ENCODE peak calls at places on chromosome 18, in nine cellular contexts. M, D, R, V, H, E, U, S and C are unnamed samples.

GRCh38 chr18:42471886-42472285 is 516.9 kb downstream of the PIK3C3 start:
- DNase-seq in V (no peak), R (no peak), U (no peak), M (no peak), E (no peak), H (no peak), S (no peak), D (no peak), C (no peak)

GRCh38 chr18:1304392-1304992 is 399.8 kb downstream of the ADCYAP1 start:
- DNase-seq in D (no peak), H (no peak), M (no peak), R (no peak), U (no peak), V (no peak), E (no peak), S (no peak), C (no peak)

GRCh38 chr18:77057043-77057442 is 75.5 kb downstream of the MBP start:
- DNase-seq in V (no peak), M (peak; percentile 77), E (no peak), D (no peak), S (no peak), U (no peak), R (no peak), H (no peak), C (no peak)

GRCh38 chr18:15198116-15198389 is 450.1 kb downstream of the ANKRD30B start:
- DNase-seq in V (no peak), D (no peak), U (no peak), H (no peak), S (no peak), R (no peak), E (no peak), M (no peak), C (peak; percentile 10)

GRCh38 chr18:66079401-66079800 is 328.6 kb downstream of the CDH7 start:
- DNase-seq in H (no peak), R (no peak), U (no peak), M (no peak), S (no peak), D (no peak), V (no peak), E (no peak), C (no peak)

GRCh38 chr18:64799378-64799777 is 650.5 kb upstream of the LINC00305 start:
- DNase-seq in V (no peak), R (no peak), M (no peak), H (no peak), S (no peak), D (no peak), E (no peak), U (no peak), C (no peak)

GRCh38 chr18:22623513-22623912 is 205.8 kb upstream of the CTAGE1 start:
- DNase-seq in S (no peak), U (no peak), D (no peak), H (no peak), R (no peak), M (no peak), V (no peak), E (no peak), C (no peak)

GRCh38 chr18:34709104-34709503 is 994 bp upstream of the DTNA start:
- DNase-seq in H (no peak), S (peak; percentile 65), M (no peak), E (no peak), V (no peak), R (no peak), U (no peak), D (peak; percentile 29), C (no peak)

GRCh38 chr18:33833847-33834246 is 255.8 kb downstream of the ASXL3 start:
- DNase-seq in H (no peak), R (no peak), U (no peak), V (no peak), M (no peak), D (no peak), E (no peak), S (no peak), C (no peak)

GRCh38 chr18:21997207-21998143 is 171.9 kb upstream of the GATA6 start:
- DNase-seq in M (no peak), E (no peak), S (peak; percentile 38), V (peak; percentile 31), U (peak; percentile 48), D (peak; percentile 21), R (no peak), H (no peak), C (no peak)

GRCh38 chr18:52950153-52950552 is 610.2 kb downstream of the DCC start:
- DNase-seq in R (no peak), H (no peak), D (no peak), U (no peak), E (no peak), S (no peak), M (no peak), V (no peak), C (no peak)

GRCh38 chr18:54762386-54762785 is 65.9 kb upstream of the RAB27B start:
- DNase-seq in H (no peak), U (no peak), M (no peak), R (no peak), V (no peak), S (no peak), D (no peak), E (no peak), C (no peak)

GRCh38 chr18:12770469-12771219 is 67.8 kb downstream of the PSMG2 start:
- DNase-seq in U (no peak), E (no peak), S (no peak), M (no peak), V (no peak), R (no peak), D (no peak), H (no peak), C (no peak)

GRCh38 chr18:61368001-61368400 is 34.8 kb downstream of the CDH20 start:
- DNase-seq in E (no peak), R (no peak), M (no peak), U (no peak), H (no peak), S (no peak), D (no peak), V (no peak), C (no peak)

GRCh38 chr18:34901299-34901698 is 139.9 kb upstream of the MAPRE2 start:
- DNase-seq in R (no peak), M (no peak), H (no peak), U (no peak), D (no peak), E (no peak), S (no peak), V (no peak), C (no peak)

GRCh38 chr18:24627644-24628315 is 167.3 kb downstream of the HRH4 start:
- DNase-seq in E (no peak), D (no peak), R (no peak), M (no peak), V (no peak), H (no peak), S (no peak), U (no peak), C (no peak)

GRCh38 chr18:34025172-34025801 is 199.4 kb downstream of the NOL4 start:
- DNase-seq in H (no peak), S (no peak), E (no peak), D (no peak), R (no peak), U (no peak), V (no peak), M (no peak), C (no peak)

GRCh38 chr18:72091369-72091768 is 452.8 kb downstream of the CBLN2 start:
- DNase-seq in R (no peak), S (no peak), V (no peak), H (no peak), D (no peak), M (no peak), E (no peak), U (no peak), C (no peak)

DNA sequence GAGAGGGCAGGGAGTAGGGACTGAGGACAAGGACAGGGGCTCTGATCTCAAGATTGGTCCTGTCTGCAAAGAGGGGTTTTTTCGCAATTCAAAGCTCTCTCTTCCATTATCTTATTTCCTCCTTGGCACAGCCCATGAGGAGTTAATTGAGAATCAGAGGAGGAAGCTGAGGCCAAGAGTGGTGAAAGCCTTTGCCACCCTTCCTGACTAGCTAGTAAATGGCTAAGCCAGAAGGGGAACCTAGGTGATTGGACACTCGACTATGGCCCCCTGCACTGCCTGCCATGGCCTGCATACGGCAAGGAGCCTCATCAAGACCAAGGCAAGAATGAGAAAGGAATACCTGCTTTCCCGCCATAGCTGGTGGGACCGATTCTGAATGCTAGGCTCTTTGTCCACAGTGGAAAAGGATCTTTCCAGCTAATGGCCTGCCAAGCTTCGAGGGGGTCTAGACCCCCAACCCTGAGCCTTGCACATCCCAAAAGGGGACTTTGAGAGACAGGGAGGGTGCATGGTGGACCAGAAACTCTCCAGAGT is 237.9 kb downstream of the HAUS1 start:
- DNase-seq in E (no peak), H (no peak), R (no peak), U (no peak), D (no peak), S (no peak), M (no peak), V (no peak), C (no peak)
- H3K4me1 ChIP-seq in E (no peaks in the 10 kb centered on the region), H (peaks cover 8% of the 10 kb centered on the region), R (peaks cover 4% of the 10 kb centered on the region), U (no peaks in the 10 kb centered on the region), D (no peaks in the 10 kb centered on the region), S (no peaks in the 10 kb centered on the region), M (peaks cover 14% of the 10 kb centered on the region), V (no peaks in the 10 kb centered on the region), C (no peaks in the 10 kb centered on the region)

GRCh38 chr18:3869848-3870247 is 419.9 kb downstream of the TGIF1 start:
- DNase-seq in U (peak; percentile 40), V (no peak), E (no peak), M (no peak), H (no peak), R (no peak), S (no peak), D (peak; percentile 22), C (no peak)
- TF ChIP-seq CTCF in U (peak; percentile 51), V (peak; percentile 65), E (peak; percentile 39), M (no peak), H (no peak), R (no peak), S (no peak), D (peak; percentile 23), C (peak; percentile 73)

DNA sequence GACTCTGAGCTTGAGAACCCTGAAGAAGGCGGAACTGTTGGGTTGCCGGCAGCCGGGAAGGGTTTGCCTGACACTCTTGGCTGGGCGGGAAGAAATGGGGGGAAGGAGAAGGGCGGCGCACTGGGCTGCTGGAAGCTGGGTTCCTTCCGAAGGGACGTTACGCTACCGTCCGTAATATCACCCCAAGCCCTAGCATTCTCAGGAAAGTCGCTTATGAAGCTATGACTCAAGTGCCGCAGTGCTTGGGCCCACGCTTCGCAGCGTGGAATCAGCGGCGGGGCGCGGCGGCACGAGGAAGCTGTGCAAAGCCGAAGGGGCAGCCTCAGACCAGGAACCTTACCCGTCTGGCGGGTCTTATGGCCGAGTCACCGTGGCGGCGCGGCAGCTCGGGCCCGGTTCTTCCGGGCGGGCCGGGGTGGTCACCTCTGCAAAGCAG is 50.2 kb upstream of the SIGLEC15 start:
- DNase-seq in D (peak; percentile 64), R (peak; percentile 45), M (peak; percentile 84), V (peak; percentile 79), H (no peak), E (peak; percentile 61), U (peak; percentile 69), S (peak; percentile 57), C (peak; percentile 74)
- TF ChIP-seq POLR2A in D (no peak), R (no peak), M (peak; percentile 43), V (peak; percentile 53), H (no peak), E (no peak), U (peak; percentile 80), S (no peak), C (no peak)

GRCh38 chr18:10054366-10054765 is 140.6 kb downstream of the VAPA start:
- DNase-seq in D (no peak), R (no peak), M (no peak), V (no peak), U (no peak), E (no peak), H (no peak), S (no peak), C (no peak)
- H3K4me1 ChIP-seq in D (peaks cover 14% of the 10 kb centered on the region), R (peaks cover 70% of the 10 kb centered on the region), M (peaks cover 24% of the 10 kb centered on the region), V (peaks cover 23% of the 10 kb centered on the region), U (peaks cover 10% of the 10 kb centered on the region), E (peaks cover 4% of the 10 kb centered on the region), H (peaks cover 18% of the 10 kb centered on the region), S (peaks cover 9% of the 10 kb centered on the region), C (no peaks in the 10 kb centered on the region)